ENCODE peak calls at places on chromosomes 16 and 17, in five cellular contexts. One of them, this sample, is unnamed.

GRCh38 chr16:55832425-55832787 is 490 bp downstream of the CES1 start:
- DNase-seq in IMR-90: no peak
- DNase-seq in mesendoderm: no peak
- DNase-seq in H1: no peak
- DNase-seq in neuronal stem cell: no peak
- DNase-seq in this sample: no peak

GRCh38 chr17:77459018-77459755 is 318.4 kb downstream of the SEC14L1 start:
- DNase-seq in IMR-90: no peak
- DNase-seq in mesendoderm: no peak
- DNase-seq in H1: no peak
- DNase-seq in neuronal stem cell: no peak
- DNase-seq in this sample: peak; percentile 54

GRCh38 chr17:79843917-79844815 is 4.9 kb upstream of the CBX4 start:
- DNase-seq in IMR-90: peak; percentile 61
- DNase-seq in mesendoderm: no peak
- DNase-seq in H1: peak; percentile 78
- DNase-seq in neuronal stem cell: no peak
- DNase-seq in this sample: peak; percentile 75

GRCh38 chr17:61202564-61202963 is 197.1 kb upstream of the TBX2 start:
- DNase-seq in IMR-90: peak; percentile 81
- DNase-seq in mesendoderm: no peak
- DNase-seq in H1: no peak
- DNase-seq in neuronal stem cell: no peak
- DNase-seq in this sample: peak; percentile 49

GRCh38 chr17:77729587-77729986 is 228.9 kb upstream of the TNRC6C start:
- DNase-seq in IMR-90: no peak
- DNase-seq in mesendoderm: no peak
- DNase-seq in H1: peak; percentile 28
- DNase-seq in neuronal stem cell: no peak
- DNase-seq in this sample: no peak

GRCh38 chr16:87966685-87967185 is 15.5 kb downstream of the BANP start:
- DNase-seq in IMR-90: no peak
- DNase-seq in mesendoderm: no peak
- DNase-seq in H1: no peak
- DNase-seq in neuronal stem cell: no peak
- DNase-seq in this sample: no peak

GRCh38 chr17:50487213-50488096 is 8.8 kb downstream of the RSAD1 start:
- DNase-seq in IMR-90: peak; percentile 12
- DNase-seq in mesendoderm: no peak
- DNase-seq in H1: no peak
- DNase-seq in neuronal stem cell: no peak
- DNase-seq in this sample: no peak

GRCh38 chr17:8289103-8289397 is 580 bp downstream of the RANGRF start:
- DNase-seq in IMR-90: no peak
- DNase-seq in mesendoderm: no peak
- DNase-seq in H1: peak; percentile 93
- DNase-seq in neuronal stem cell: no peak
- DNase-seq in this sample: no peak

GRCh38 chr17:49830605-49831004 is 17.3 kb downstream of the TAC4 start:
- DNase-seq in IMR-90: no peak
- DNase-seq in mesendoderm: no peak
- DNase-seq in H1: no peak
- DNase-seq in neuronal stem cell: no peak
- DNase-seq in this sample: no peak

GRCh38 chr17:71409712-71410111 is 711.1 kb upstream of the SOX9 start:
- DNase-seq in IMR-90: peak; percentile 70
- DNase-seq in mesendoderm: no peak
- DNase-seq in H1: no peak
- DNase-seq in neuronal stem cell: no peak
- DNase-seq in this sample: peak; percentile 54
- H3K4me3 ChIP-seq in IMR-90: no peak overlapping the region
- H3K4me3 ChIP-seq in mesendoderm: no peak overlapping the region
- H3K4me3 ChIP-seq in H1: no peak overlapping the region
- H3K4me3 ChIP-seq in neuronal stem cell: no peak overlapping the region
- H3K4me3 ChIP-seq in this sample: no peak overlapping the region

GRCh38 chr17:66953661-66954060 is 10.8 kb upstream of the CACNG4 start:
- DNase-seq in IMR-90: no peak
- DNase-seq in mesendoderm: no peak
- DNase-seq in H1: no peak
- DNase-seq in neuronal stem cell: no peak
- DNase-seq in this sample: no peak

GRCh38 chr17:66951605-66951953 is 12.9 kb upstream of the CACNG4 start:
- DNase-seq in IMR-90: no peak
- DNase-seq in mesendoderm: peak; percentile 93
- DNase-seq in H1: no peak
- DNase-seq in neuronal stem cell: no peak
- DNase-seq in this sample: no peak

GRCh38 chr17:66952031-66952524 is 12.4 kb upstream of the CACNG4 start:
- DNase-seq in IMR-90: peak; percentile 97
- DNase-seq in mesendoderm: peak; percentile 98
- DNase-seq in H1: no peak
- DNase-seq in neuronal stem cell: no peak
- DNase-seq in this sample: peak; percentile 89

GRCh38 chr17:66954632-66955031 is 9.9 kb upstream of the CACNG4 start:
- DNase-seq in IMR-90: no peak
- DNase-seq in mesendoderm: no peak
- DNase-seq in H1: no peak
- DNase-seq in neuronal stem cell: no peak
- DNase-seq in this sample: no peak

DNA sequence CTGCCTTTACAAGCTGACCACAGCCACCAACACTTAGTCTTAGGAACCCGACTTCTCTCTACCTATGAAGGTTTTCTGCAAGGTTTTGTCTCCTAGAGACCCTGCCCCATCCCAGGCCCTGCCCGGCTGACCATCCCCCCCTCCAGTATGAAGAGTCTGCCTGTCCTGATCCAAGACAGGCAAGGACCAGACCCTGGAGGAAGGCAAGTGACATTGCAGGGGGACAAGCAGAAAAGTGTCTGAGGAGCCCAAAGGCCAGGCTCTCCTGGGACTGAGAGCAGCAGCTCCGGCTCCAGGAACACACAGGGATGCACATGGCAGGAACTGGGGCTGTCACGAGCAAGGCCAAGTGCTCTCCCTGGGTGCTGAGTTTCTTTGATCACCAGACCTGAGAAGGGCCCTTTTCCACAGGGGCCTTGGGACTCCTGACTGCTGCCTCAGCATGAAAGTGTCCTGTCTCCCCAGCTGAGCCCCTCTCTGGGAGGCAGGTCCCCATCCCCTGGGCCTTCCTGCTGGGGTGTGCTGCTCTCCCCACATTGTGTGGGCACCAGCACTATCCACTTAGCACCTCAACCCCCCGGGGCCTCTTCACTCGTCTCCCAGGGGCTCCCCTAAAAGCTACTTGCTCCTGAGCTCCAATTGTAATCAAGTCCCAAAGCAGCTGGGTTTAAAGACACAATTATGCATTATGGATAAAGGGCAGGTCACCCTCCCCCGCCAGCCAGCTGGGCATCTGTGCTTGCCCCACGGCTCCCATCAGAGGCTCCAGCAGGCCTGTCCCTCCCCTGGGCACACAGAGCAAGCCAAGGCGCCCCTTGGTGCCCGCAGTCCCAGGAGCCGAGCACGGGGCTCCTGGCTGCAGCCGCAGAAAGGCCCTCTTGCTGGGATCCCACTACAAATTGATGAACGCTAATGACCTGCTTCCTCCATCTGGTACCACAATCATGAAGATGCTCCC is 11.5 kb upstream of the CACNG4 start:
- DNase-seq in IMR-90: no peak
- DNase-seq in mesendoderm: peak; percentile 84
- DNase-seq in H1: no peak
- DNase-seq in neuronal stem cell: no peak
- DNase-seq in this sample: no peak
- H3K4ac ChIP-seq in IMR-90: peak overlapping the region; percentile 97
- H3K4ac ChIP-seq in mesendoderm: peak overlapping the region; percentile 89
- H3K4ac ChIP-seq in H1: no peak overlapping the region
- H3K4ac ChIP-seq in neuronal stem cell: no peak overlapping the region
- H3K4ac ChIP-seq in this sample: no peak overlapping the region

DNA sequence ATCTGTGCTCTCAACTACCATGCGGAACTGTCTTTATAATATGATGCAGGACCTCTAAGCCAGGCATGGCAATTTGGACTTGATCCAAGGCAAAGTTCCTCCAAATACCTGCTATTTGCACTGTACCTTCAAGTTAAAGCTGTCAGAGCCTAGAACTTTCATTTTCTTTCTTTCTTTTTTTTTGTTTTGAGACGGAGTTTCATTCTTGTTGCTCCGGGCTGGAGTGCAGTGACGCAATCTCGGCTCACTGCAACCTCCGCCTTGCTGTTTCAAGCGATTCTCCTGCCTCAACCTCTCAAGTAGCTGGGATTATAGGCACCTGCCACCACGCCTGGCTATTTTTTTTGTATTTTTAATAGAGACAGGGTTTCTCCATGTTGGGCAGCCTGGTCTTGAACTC is 51.7 kb downstream of the ARHGAP27 start:
- DNase-seq in IMR-90: no peak
- DNase-seq in mesendoderm: no peak
- DNase-seq in H1: no peak
- DNase-seq in neuronal stem cell: no peak
- DNase-seq in this sample: no peak
- H3K27ac ChIP-seq in IMR-90: no peak overlapping the region
- H3K27ac ChIP-seq in mesendoderm: no peak overlapping the region
- H3K27ac ChIP-seq in H1: no peak overlapping the region
- H3K27ac ChIP-seq in neuronal stem cell: no peak overlapping the region
- H3K27ac ChIP-seq in this sample: no peak overlapping the region

GRCh38 chr17:58341861-58342475 is 10.0 kb downstream of the SUPT4H1 start:
- DNase-seq in IMR-90: no peak
- DNase-seq in mesendoderm: no peak
- DNase-seq in H1: no peak
- DNase-seq in neuronal stem cell: no peak
- DNase-seq in this sample: no peak

GRCh38 chr17:58343131-58343530 is 8.9 kb downstream of the SUPT4H1 start:
- DNase-seq in IMR-90: no peak
- DNase-seq in mesendoderm: no peak
- DNase-seq in H1: no peak
- DNase-seq in neuronal stem cell: no peak
- DNase-seq in this sample: no peak

GRCh38 chr17:58344791-58345157 is 7.2 kb downstream of the SUPT4H1 start:
- DNase-seq in IMR-90: no peak
- DNase-seq in mesendoderm: peak; percentile 26
- DNase-seq in H1: no peak
- DNase-seq in neuronal stem cell: no peak
- DNase-seq in this sample: no peak

GRCh38 chr17:58345500-58345899 is 6.5 kb downstream of the SUPT4H1 start:
- DNase-seq in IMR-90: no peak
- DNase-seq in mesendoderm: no peak
- DNase-seq in H1: no peak
- DNase-seq in neuronal stem cell: no peak
- DNase-seq in this sample: no peak

GRCh38 chr17:58344047-58344790 is 7.8 kb downstream of the SUPT4H1 start:
- DNase-seq in IMR-90: no peak
- DNase-seq in mesendoderm: no peak
- DNase-seq in H1: no peak
- DNase-seq in neuronal stem cell: no peak
- DNase-seq in this sample: no peak
- H3K4me3 ChIP-seq in IMR-90: no peak overlapping the region
- H3K4me3 ChIP-seq in mesendoderm: no peak overlapping the region
- H3K4me3 ChIP-seq in H1: no peak overlapping the region
- H3K4me3 ChIP-seq in neuronal stem cell: no peak overlapping the region
- H3K4me3 ChIP-seq in this sample: no peak overlapping the region

GRCh38 chr16:53129281-53130192 is 74.7 kb downstream of the CHD9 start:
- DNase-seq in IMR-90: peak; percentile 81
- DNase-seq in mesendoderm: no peak
- DNase-seq in H1: no peak
- DNase-seq in neuronal stem cell: no peak
- DNase-seq in this sample: peak; percentile 57
- H3K4ac ChIP-seq in IMR-90: peak overlapping the region; percentile 77
- H3K4ac ChIP-seq in mesendoderm: peak overlapping the region; percentile 71
- H3K4ac ChIP-seq in H1: no peak overlapping the region
- H3K4ac ChIP-seq in neuronal stem cell: no peak overlapping the region
- H3K4ac ChIP-seq in this sample: peak overlapping the region; percentile 85

GRCh38 chr17:62897706-62898105 is 68.3 kb upstream of the TANC2 start:
- DNase-seq in IMR-90: no peak
- DNase-seq in mesendoderm: no peak
- DNase-seq in H1: no peak
- DNase-seq in neuronal stem cell: no peak
- DNase-seq in this sample: no peak
- H3K27ac ChIP-seq in IMR-90: no peak overlapping the region
- H3K27ac ChIP-seq in mesendoderm: no peak overlapping the region
- H3K27ac ChIP-seq in H1: no peak overlapping the region
- H3K27ac ChIP-seq in neuronal stem cell: no peak overlapping the region
- H3K27ac ChIP-seq in this sample: no peak overlapping the region